ENCODE peak calls at places on chromosome 19, in ten cellular contexts. One of them, this sample, is unnamed.

GRCh38 chr19:8158411-8159074 is 9.2 kb upstream of the FBN3 start:
- DNase-seq in tibial nerve: peak; percentile 73
- DNase-seq in GM06990: peak; percentile 61
- DNase-seq in COR-L47: peak; percentile 75
- DNase-seq in activated T-cell treated with anti-CD3 and anti-CD28 coated beads for 1 hour: peak; percentile 4
- DNase-seq in AG08396: peak; percentile 73
- DNase-seq in HTR-8/SVneo: peak; percentile 79
- DNase-seq in fibroblast of pulmonary artery: peak; percentile 91
- DNase-seq in BJ: no peak
- DNase-seq in activated CD4-positive, alpha-beta memory T cell treated with anti-CD3 and anti-CD28 coated beads for 36 hours: peak; percentile 40
- DNase-seq in this sample: peak; percentile 46

GRCh38 chr19:45767410-45767880 is 1.6 kb downstream of the SIX5 start:
- DNase-seq in tibial nerve: peak; percentile 82
- DNase-seq in GM06990: no peak
- DNase-seq in COR-L47: no peak
- DNase-seq in activated T-cell treated with anti-CD3 and anti-CD28 coated beads for 1 hour: no peak
- DNase-seq in AG08396: peak; percentile 85
- DNase-seq in HTR-8/SVneo: peak; percentile 78
- DNase-seq in fibroblast of pulmonary artery: peak; percentile 88
- DNase-seq in BJ: peak; percentile 43
- DNase-seq in activated CD4-positive, alpha-beta memory T cell treated with anti-CD3 and anti-CD28 coated beads for 36 hours: no peak
- DNase-seq in this sample: peak; percentile 90

GRCh38 chr19:30112666-30113065 is 170.6 kb downstream of the URI1 start:
- DNase-seq in tibial nerve: no peak
- DNase-seq in GM06990: no peak
- DNase-seq in COR-L47: no peak
- DNase-seq in activated T-cell treated with anti-CD3 and anti-CD28 coated beads for 1 hour: no peak
- DNase-seq in AG08396: no peak
- DNase-seq in HTR-8/SVneo: no peak
- DNase-seq in fibroblast of pulmonary artery: no peak
- DNase-seq in BJ: no peak
- DNase-seq in activated CD4-positive, alpha-beta memory T cell treated with anti-CD3 and anti-CD28 coated beads for 36 hours: no peak
- DNase-seq in this sample: no peak

GRCh38 chr19:33640773-33641172 is 19.0 kb downstream of the CHST8 start:
- DNase-seq in tibial nerve: no peak
- DNase-seq in GM06990: no peak
- DNase-seq in COR-L47: no peak
- DNase-seq in activated T-cell treated with anti-CD3 and anti-CD28 coated beads for 1 hour: no peak
- DNase-seq in AG08396: peak; percentile 2
- DNase-seq in HTR-8/SVneo: no peak
- DNase-seq in fibroblast of pulmonary artery: no peak
- DNase-seq in BJ: no peak
- DNase-seq in activated CD4-positive, alpha-beta memory T cell treated with anti-CD3 and anti-CD28 coated beads for 36 hours: no peak
- DNase-seq in this sample: no peak

GRCh38 chr19:28541029-28541428 is 671.9 kb downstream of the UQCRFS1 start:
- DNase-seq in tibial nerve: no peak
- DNase-seq in GM06990: no peak
- DNase-seq in COR-L47: no peak
- DNase-seq in activated T-cell treated with anti-CD3 and anti-CD28 coated beads for 1 hour: no peak
- DNase-seq in AG08396: no peak
- DNase-seq in HTR-8/SVneo: no peak
- DNase-seq in fibroblast of pulmonary artery: no peak
- DNase-seq in BJ: no peak
- DNase-seq in activated CD4-positive, alpha-beta memory T cell treated with anti-CD3 and anti-CD28 coated beads for 36 hours: no peak
- DNase-seq in this sample: no peak

GRCh38 chr19:22532388-22533310 is 101.5 kb upstream of the ZNF492 start:
- DNase-seq in tibial nerve: peak; percentile 15
- DNase-seq in GM06990: no peak
- DNase-seq in COR-L47: no peak
- DNase-seq in activated T-cell treated with anti-CD3 and anti-CD28 coated beads for 1 hour: no peak
- DNase-seq in AG08396: no peak
- DNase-seq in HTR-8/SVneo: no peak
- DNase-seq in fibroblast of pulmonary artery: no peak
- DNase-seq in BJ: no peak
- DNase-seq in activated CD4-positive, alpha-beta memory T cell treated with anti-CD3 and anti-CD28 coated beads for 36 hours: no peak
- DNase-seq in this sample: no peak

GRCh38 chr19:17420267-17420924 is 549 bp downstream of the MVB12A start:
- DNase-seq in tibial nerve: peak; percentile 12
- DNase-seq in GM06990: no peak
- DNase-seq in COR-L47: no peak
- DNase-seq in activated T-cell treated with anti-CD3 and anti-CD28 coated beads for 1 hour: no peak
- DNase-seq in AG08396: peak; percentile 41
- DNase-seq in HTR-8/SVneo: no peak
- DNase-seq in fibroblast of pulmonary artery: no peak
- DNase-seq in BJ: no peak
- DNase-seq in activated CD4-positive, alpha-beta memory T cell treated with anti-CD3 and anti-CD28 coated beads for 36 hours: peak; percentile 51
- DNase-seq in this sample: no peak

GRCh38 chr19:13318190-13318589 is 168.0 kb downstream of the IER2 start:
- DNase-seq in tibial nerve: no peak
- DNase-seq in GM06990: no peak
- DNase-seq in COR-L47: no peak
- DNase-seq in activated T-cell treated with anti-CD3 and anti-CD28 coated beads for 1 hour: no peak
- DNase-seq in AG08396: no peak
- DNase-seq in HTR-8/SVneo: no peak
- DNase-seq in fibroblast of pulmonary artery: no peak
- DNase-seq in BJ: no peak
- DNase-seq in activated CD4-positive, alpha-beta memory T cell treated with anti-CD3 and anti-CD28 coated beads for 36 hours: no peak
- DNase-seq in this sample: no peak

GRCh38 chr19:5356428-5356827 is 15.8 kb upstream of the PTPRS start:
- DNase-seq in tibial nerve: no peak
- DNase-seq in GM06990: no peak
- DNase-seq in COR-L47: no peak
- DNase-seq in activated T-cell treated with anti-CD3 and anti-CD28 coated beads for 1 hour: no peak
- DNase-seq in AG08396: no peak
- DNase-seq in HTR-8/SVneo: no peak
- DNase-seq in fibroblast of pulmonary artery: peak; percentile 11
- DNase-seq in BJ: no peak
- DNase-seq in activated CD4-positive, alpha-beta memory T cell treated with anti-CD3 and anti-CD28 coated beads for 36 hours: no peak
- DNase-seq in this sample: no peak